ENCODE peak calls at places on chromosomes 12 and 14, in ten cellular contexts. Z is H1, R is lower lobe of right lung, P is mammary epithelial cell, M is lung, F is SK-N-SH, G is GM23338, C is BE2C, J is A549, T is stomach. W is an unnamed sample. For H3K4me1, the result is how much of the 10 kb centered on the place peaks cover.

GRCh38 chr14:87994974-87995373 is 2.0 kb upstream of the GALC start:
- DNase-seq in Z (no peak), F (no peak), M (no peak), P (no peak), R (no peak), C (no peak), T (no peak), J (no peak), G (no peak), W (no peak)

GRCh38 chr12:88401153-88401552 is 179.1 kb downstream of the KITLG start:
- DNase-seq in M (no peak), C (no peak), J (no peak), F (no peak), P (peak), R (no peak), G (no peak), Z (no peak), T (no peak), W (peak)

GRCh38 chr14:58944226-58944769 is 244.2 kb upstream of the DAAM1 start:
- DNase-seq in M (no peak), C (no peak), Z (no peak), R (no peak), J (no peak), T (no peak), F (no peak), P (no peak), G (peak), W (no peak)

GRCh38 chr12:51898937-51899336 is 8.4 kb upstream of the ACVRL1 start:
- DNase-seq in M (no peak), P (peak), G (no peak), J (no peak), Z (no peak), T (no peak), F (no peak), R (no peak), C (no peak), W (no peak)

GRCh38 chr12:2160043-2160442 is 107.3 kb downstream of the CACNA1C start:
- DNase-seq in T (no peak), F (no peak), P (no peak), G (no peak), Z (no peak), J (no peak), R (no peak), M (no peak), C (no peak), W (no peak)

GRCh38 chr14:69573205-69573840 is 1.3 kb downstream of the CCDC177 start:
- DNase-seq in P (no peak), F (peak), T (no peak), G (peak), M (no peak), R (no peak), Z (no peak), C (no peak), J (no peak), W (no peak)

GRCh38 chr12:76860301-76860700 is 18.5 kb downstream of the CSRP2 start:
- DNase-seq in T (no peak), C (no peak), F (no peak), J (no peak), Z (no peak), P (no peak), M (no peak), R (no peak), G (no peak), W (no peak)

GRCh38 chr12:124921200-124922008 is 7.0 kb upstream of the UBC start:
- DNase-seq in P (peak), C (peak), F (peak), M (no peak), R (peak), J (no peak), Z (no peak), G (peak), T (peak), W (peak)

GRCh38 chr12:108645686-108646596 is 12.2 kb upstream of the SELPLG start:
- DNase-seq in G (no peak), P (no peak), T (no peak), R (no peak), M (no peak), F (no peak), J (no peak), Z (no peak), C (no peak), W (no peak)

GRCh38 chr14:73663548-73664212 is 18.9 kb downstream of the DNAL1 start:
- DNase-seq in Z (no peak), F (no peak), P (no peak), C (no peak), R (no peak), G (peak), J (no peak), M (no peak), T (no peak), W (no peak)

GRCh38 chr12:76303365-76303764 is 44.9 kb downstream of the BBS10 start:
- DNase-seq in J (no peak), F (no peak), R (no peak), M (no peak), T (no peak), P (no peak), G (no peak), Z (no peak), C (no peak), W (no peak)

GRCh38 chr14:105617201-105617777 is 90.9 kb downstream of the TMEM121 start:
- DNase-seq in M (no peak), Z (no peak), F (no peak), J (no peak), T (no peak), R (no peak), P (no peak), G (no peak), C (no peak), W (no peak)

GRCh38 chr12:26845984-26846383 is 13.0 kb upstream of the ITPR2 start:
- DNase-seq in J (no peak), Z (no peak), R (no peak), C (no peak), T (no peak), G (no peak), M (peak), F (peak), P (no peak), W (no peak)

GRCh38 chr14:38138581-38139138 is 69.0 kb upstream of the SSTR1 start:
- DNase-seq in R (no peak), G (no peak), J (no peak), C (peak), P (no peak), F (no peak), Z (no peak), M (no peak), T (no peak), W (no peak)

GRCh38 chr14:67710209-67710608 is 8.5 kb downstream of the RDH12 start:
- DNase-seq in R (no peak), T (no peak), F (no peak), P (no peak), Z (no peak), M (no peak), J (no peak), C (no peak), G (peak), W (no peak)

GRCh38 chr12:122842505-122843405 is 7.5 kb downstream of the HIP1R start:
- DNase-seq in C (no peak), P (no peak), J (no peak), M (no peak), R (peak), Z (no peak), G (no peak), F (peak), T (no peak), W (no peak)

GRCh38 chr14:100524933-100525243 is 62.3 kb downstream of the BEGAIN start:
- DNase-seq in Z (no peak), P (no peak), T (peak), F (no peak), C (peak), M (no peak), J (peak), R (no peak), G (peak), W (no peak)

GRCh38 chr14:25006961-25007795 is 42.8 kb downstream of the STXBP6 start:
- DNase-seq in J (peak), M (no peak), R (no peak), G (no peak), F (no peak), P (peak), C (no peak), Z (no peak), T (no peak), W (peak)

GRCh38 chr12:8078400-8078799 is 3.7 kb upstream of the NECAP1 start:
- DNase-seq in G (peak), Z (no peak), R (no peak), T (no peak), P (peak), C (peak), J (no peak), F (peak), M (no peak), W (no peak)

GRCh38 chr12:18690653-18691052 is 47.2 kb downstream of the PLCZ1 start:
- DNase-seq in F (no peak), M (no peak), C (no peak), Z (no peak), P (peak), J (peak), G (no peak), T (no peak), R (no peak), W (peak)

GRCh38 chr14:56294125-56294524 is 175.9 kb downstream of the PELI2 start:
- DNase-seq in T (no peak), P (no peak), C (peak), F (no peak), M (no peak), J (no peak), Z (no peak), R (no peak), G (peak), W (no peak)

GRCh38 chr12:124315316-124315924 is 20.5 kb downstream of the RFLNA start:
- DNase-seq in C (no peak), F (no peak), M (no peak), Z (no peak), R (no peak), J (no peak), P (no peak), G (no peak), T (no peak), W (no peak)

GRCh38 chr12:26848156-26848825 is 15.3 kb upstream of the ITPR2 start:
- DNase-seq in M (no peak), F (no peak), T (no peak), C (no peak), P (peak), J (no peak), G (no peak), Z (no peak), R (no peak), W (peak)

GRCh38 chr14:41521891-41522290 is 84.8 kb upstream of the LRFN5 start:
- DNase-seq in J (no peak), R (no peak), G (no peak), M (no peak), C (no peak), P (peak), Z (no peak), T (no peak), F (no peak), W (no peak)

GRCh38 chr12:5244513-5244972 is 187.4 kb upstream of the NTF3 start:
- DNase-seq in C (no peak), R (no peak), G (peak), Z (no peak), M (no peak), F (no peak), T (peak), P (no peak), J (no peak), W (no peak)

GRCh38 chr14:101031186-101031585 is 127.7 kb upstream of the RTL1 start:
- DNase-seq in F (no peak), R (no peak), G (no peak), T (no peak), J (no peak), Z (no peak), C (no peak), P (no peak), M (no peak), W (no peak)

GRCh38 chr14:59510001-59510400 is 25.7 kb downstream of the JKAMP start:
- DNase-seq in T (no peak), M (no peak), J (no peak), P (no peak), R (no peak), G (no peak), C (no peak), Z (no peak), F (no peak), W (no peak)

GRCh38 chr12:131008461-131009270 is 55.0 kb downstream of the ADGRD1 start:
- DNase-seq in F (no peak), P (no peak), T (no peak), R (peak), J (no peak), G (no peak), C (no peak), Z (no peak), M (no peak), W (no peak)

GRCh38 chr14:32081901-32082300 is 4.8 kb downstream of the ARHGAP5 start:
- DNase-seq in R (no peak), T (no peak), P (no peak), Z (no peak), G (peak), C (no peak), J (no peak), M (no peak), F (no peak), W (no peak)

GRCh38 chr12:101823891-101824290 is 6.9 kb downstream of the GNPTAB start:
- DNase-seq in Z (no peak), T (peak), M (peak), C (peak), G (peak), P (no peak), R (no peak), J (peak), F (peak), W (no peak)

GRCh38 chr12:2739832-2740641 is 54.7 kb upstream of the FKBP4 start:
- DNase-seq in F (peak), G (peak), P (no peak), T (peak), J (no peak), Z (no peak), C (peak), R (no peak), M (no peak), W (no peak)

GRCh38 chr14:98231210-98231609 is 1040.8 kb downstream of the BCL11B start:
- DNase-seq in T (no peak), P (no peak), G (no peak), Z (no peak), M (no peak), R (no peak), J (no peak), F (no peak), C (no peak), W (no peak)

GRCh38 chr12:15996254-15996653 is 85.1 kb downstream of the DERA start:
- DNase-seq in T (no peak), F (no peak), Z (no peak), J (no peak), M (no peak), R (no peak), P (no peak), C (peak), G (peak), W (no peak)

GRCh38 chr14:92492261-92492660 is 21.3 kb upstream of the RIN3 start:
- DNase-seq in T (no peak), G (no peak), Z (no peak), R (no peak), J (no peak), P (no peak), C (no peak), M (peak), F (no peak), W (no peak)

GRCh38 chr12:23221066-23221465 is 596.1 kb downstream of the ETNK1 start:
- DNase-seq in M (no peak), C (peak), R (no peak), G (peak), J (no peak), F (peak), T (no peak), Z (no peak), P (peak), W (no peak)

GRCh38 chr12:49967042-49967776 is 5.5 kb downstream of the AQP5 start:
- DNase-seq in C (peak), M (peak), G (peak), Z (peak), F (peak), R (peak), P (peak), J (peak), T (peak), W (peak)

GRCh38 chr14:22865424-22866215 is 5.9 kb upstream of the LRP10 start:
- DNase-seq in P (no peak), M (no peak), F (peak), T (no peak), C (no peak), G (peak), Z (no peak), R (peak), J (no peak), W (no peak)
- TF ChIP-seq CTCF in P (peak), M (no peak), F (peak), T (no peak), C (peak), G (peak), Z (peak), R (no peak), J (no peak), W (peak)

DNA sequence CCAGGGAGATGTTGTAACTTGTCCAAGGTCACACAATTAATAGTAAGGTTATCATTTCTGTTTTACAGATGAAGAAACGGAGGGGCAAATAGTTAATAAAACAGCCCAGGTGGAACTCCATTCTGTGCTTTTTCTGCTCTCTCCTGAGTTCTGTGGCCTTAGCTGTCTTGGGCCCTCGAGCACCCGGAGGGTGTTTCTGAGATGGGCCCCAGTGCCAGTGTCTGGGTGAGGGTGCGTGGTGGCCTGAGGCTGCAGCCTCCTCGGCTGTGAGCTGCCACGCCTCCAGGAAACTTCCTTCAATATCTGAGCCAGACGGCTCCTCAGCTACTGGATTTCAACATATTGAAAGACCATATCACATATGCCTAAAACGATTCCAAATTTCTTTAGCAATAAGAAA is 74.6 kb upstream of the DICER1 start:
- DNase-seq in M (no peak), P (no peak), F (no peak), R (no peak), C (no peak), T (no peak), G (no peak), Z (no peak), J (no peak), W (no peak)
- H3K4me1 ChIP-seq in M (under half), P (under half), F (under half), R (under half), C (under half), T (under half), G (under half), Z (under half), J (under half), W (under half)

DNA sequence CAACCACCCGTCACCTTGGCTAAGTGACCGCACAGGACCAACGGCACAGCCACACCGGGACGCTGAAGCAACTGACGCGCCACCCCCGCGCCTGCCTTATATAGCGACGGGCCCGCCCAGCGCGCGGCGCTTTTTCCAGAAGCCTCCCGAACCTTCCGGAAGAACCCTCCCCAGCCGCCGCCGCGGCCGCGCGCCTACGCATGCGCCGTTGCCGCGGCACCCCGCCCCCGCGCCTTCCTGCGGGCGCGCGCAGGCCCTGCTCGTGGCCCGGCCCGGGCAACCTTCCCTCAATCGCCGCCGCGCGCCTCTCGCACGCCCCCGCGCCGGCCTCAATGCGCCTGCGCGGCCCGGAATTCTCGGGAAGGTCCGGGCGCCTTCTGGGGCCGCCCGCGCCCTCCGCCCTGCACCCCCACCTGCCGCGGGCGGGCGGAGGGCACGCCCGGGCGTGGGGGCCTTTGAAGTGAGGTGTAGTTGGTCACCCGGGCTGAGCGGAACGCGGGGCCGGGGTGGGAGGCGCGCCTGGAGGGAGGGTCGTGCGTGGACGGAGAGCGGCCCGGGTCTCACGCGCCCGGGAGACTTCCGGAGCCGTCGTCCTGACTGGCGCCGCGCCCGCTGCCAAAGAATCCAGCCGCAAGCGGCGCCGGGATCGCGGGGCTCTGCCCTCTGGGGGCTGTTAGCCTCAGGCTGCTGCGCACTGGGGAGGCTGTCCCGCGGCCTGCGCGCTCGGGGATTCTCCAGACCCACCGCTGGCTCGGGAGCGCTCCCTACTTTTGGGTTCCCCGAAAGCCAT is at the start of gene HSP90AA1:
- DNase-seq in F (peak), P (peak), C (peak), M (peak), R (peak), J (peak), G (peak), Z (peak), T (peak), W (peak)
- TF ChIP-seq CTCF in F (peak), P (peak), C (no peak), M (no peak), R (peak), J (no peak), G (no peak), Z (no peak), T (no peak), W (peak)

DNA sequence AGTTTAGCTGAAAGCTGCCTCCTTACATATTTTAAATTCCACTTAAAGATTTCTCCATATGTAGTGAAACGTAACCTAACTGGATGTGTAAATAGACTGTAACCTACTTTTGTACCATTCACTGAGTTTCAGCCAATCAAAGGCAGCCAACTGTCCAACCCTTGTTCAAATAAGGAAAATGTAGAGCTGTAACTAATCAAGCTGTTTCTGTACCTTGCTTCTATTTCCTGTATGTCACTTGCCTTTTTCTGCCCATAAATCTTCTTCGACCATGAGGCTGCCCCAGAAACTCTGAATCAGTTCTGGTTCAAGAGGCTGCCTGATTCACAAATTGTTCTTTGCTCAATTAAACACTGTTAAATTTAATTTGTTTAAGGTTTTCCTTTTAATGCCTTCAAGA is 6.3 kb downstream of the SLC7A8 start:
- DNase-seq in G (no peak), P (no peak), C (no peak), F (no peak), Z (no peak), J (no peak), T (peak), R (no peak), M (no peak), W (no peak)
- H3K4me1 ChIP-seq in G (under half), P (under half), C (under half), F (under half), Z (under half), J (under half), T (half or more), R (under half), M (under half), W (under half)

DNA sequence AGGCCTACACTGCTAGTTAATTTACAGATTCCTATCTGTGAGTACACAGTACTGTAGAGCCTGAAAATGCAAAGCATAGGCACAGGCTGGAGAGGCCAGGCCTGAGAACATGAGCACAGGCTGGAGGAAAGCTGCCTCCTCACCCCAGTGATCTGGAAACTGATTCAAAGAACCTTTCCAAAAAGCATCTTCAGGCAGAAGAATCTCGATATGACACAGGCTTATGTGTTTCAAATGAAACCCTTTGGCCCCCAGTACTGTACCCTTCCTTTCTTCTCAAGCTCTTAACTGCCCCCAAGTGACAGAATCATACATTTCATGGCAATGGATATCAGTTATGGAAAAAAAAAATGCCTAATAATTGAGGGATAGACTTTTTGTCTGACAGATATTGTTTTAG is 122.0 kb downstream of the KCNC2 start:
- DNase-seq in Z (no peak), T (no peak), R (no peak), J (no peak), P (no peak), C (no peak), G (peak), M (no peak), F (no peak), W (no peak)
- TF ChIP-seq CTCF in Z (peak), T (no peak), R (no peak), J (peak), P (peak), C (peak), G (peak), M (no peak), F (peak), W (peak)